ENCODE peak calls at places on chromosomes 16 and 17, in ten cellular contexts. Z, P, Q, T, N, F, B, O, R and K are unnamed samples.

GRCh38 chr17:72208832-72209231 is 88.0 kb downstream of the SOX9 start:
- DNase-seq in T (no peak), B (no peak), F (no peak), Z (no peak), N (no peak), O (no peak), P (no peak), Q (no peak), R (no peak), K (no peak)

GRCh38 chr16:10978846-10979446 is 34.6 kb downstream of the CLEC16A start:
- DNase-seq in F (no peak), Q (no peak), O (no peak), N (no peak), R (no peak), B (no peak), P (no peak), T (no peak), Z (no peak), K (no peak)

GRCh38 chr17:29038511-29039300 is 4.2 kb upstream of the PIPOX start:
- DNase-seq in P (no peak), T (no peak), F (peak), O (no peak), B (no peak), Z (peak), N (no peak), Q (no peak), R (no peak), K (no peak)

GRCh38 chr16:12869681-12870427 is 31.5 kb upstream of the SHISA9 start:
- DNase-seq in R (no peak), Q (no peak), O (no peak), B (no peak), Z (no peak), F (no peak), T (no peak), N (no peak), P (peak), K (no peak)

GRCh38 chr16:88831838-88832237 is 20.1 kb upstream of the APRT start:
- DNase-seq in R (no peak), T (no peak), Q (no peak), N (no peak), F (peak), B (no peak), Z (no peak), O (no peak), P (no peak), K (no peak)

GRCh38 chr17:18231156-18231555 is 5.7 kb downstream of the LLGL1 start:
- DNase-seq in B (no peak), P (no peak), R (no peak), F (no peak), T (no peak), N (no peak), Q (no peak), Z (peak), O (no peak), K (no peak)

GRCh38 chr16:81457326-81458133 is 12.9 kb downstream of the CMIP start:
- DNase-seq in O (peak), P (no peak), N (no peak), Q (peak), R (no peak), T (no peak), B (no peak), Z (no peak), F (no peak), K (no peak)

GRCh38 chr17:17626151-17626805 is 34.8 kb upstream of the PEMT start:
- DNase-seq in F (no peak), R (no peak), Z (peak), P (no peak), N (no peak), T (no peak), O (no peak), B (no peak), Q (no peak), K (no peak)

GRCh38 chr17:77034677-77035424 is 105.9 kb upstream of the SEC14L1 start:
- DNase-seq in T (no peak), B (no peak), O (no peak), N (no peak), F (no peak), Z (no peak), P (no peak), R (no peak), Q (no peak), K (no peak)

GRCh38 chr17:74744714-74745547 is 3.5 kb upstream of the NHERF1 start:
- DNase-seq in B (peak), F (peak), N (peak), Z (peak), R (peak), P (peak), O (peak), T (peak), Q (peak), K (peak)